ENCODE peak calls at places on chromosomes 1 and 21, in nine cellular contexts. One of them, this sample, is unnamed.
A peak's percentile ranks its signal among the peaks of the same experiment; 100 is the strongest.

GRCh38 chr21:29580886-29581285 is 282.2 kb downstream of the BACH1 start:
- DNase-seq in cardiac fibroblast: no peak
- DNase-seq in fibroblast of pulmonary artery: no peak
- DNase-seq in T-helper 1 cell: no peak
- DNase-seq in T-helper 17 cell: no peak
- DNase-seq in non-pigmented ciliary epithelial cell: no peak
- DNase-seq in stimulated activated CD8-positive, alpha-beta memory T cell treated with anti-CD3 and anti-CD28 coated beads, Interleukin-4, amount 100 ng/mL, for 24 hours: no peak
- DNase-seq in fibroblast of the aortic adventitia: no peak
- DNase-seq in Right ventricle myocardium superior: no peak
- DNase-seq in this sample: no peak

GRCh38 chr21:44547656-44548331 is 3.5 kb downstream of the KRTAP10-2 start:
- DNase-seq in fibroblast of the aortic adventitia: no peak
- DNase-seq in fibroblast of pulmonary artery: no peak
- DNase-seq in Right ventricle myocardium superior: no peak
- DNase-seq in T-helper 1 cell: peak; percentile 8
- DNase-seq in cardiac fibroblast: no peak
- DNase-seq in stimulated activated CD8-positive, alpha-beta memory T cell treated with anti-CD3 and anti-CD28 coated beads, Interleukin-4, amount 100 ng/mL, for 24 hours: peak; percentile 12
- DNase-seq in T-helper 17 cell: no peak
- DNase-seq in non-pigmented ciliary epithelial cell: no peak
- DNase-seq in this sample: no peak

GRCh38 chr21:44793269-44794030 is 8.2 kb downstream of the UBE2G2 start:
- DNase-seq in cardiac fibroblast: peak; percentile 68
- DNase-seq in fibroblast of the aortic adventitia: peak; percentile 72
- DNase-seq in Right ventricle myocardium superior: peak; percentile 71
- DNase-seq in T-helper 17 cell: peak; percentile 38
- DNase-seq in non-pigmented ciliary epithelial cell: no peak
- DNase-seq in stimulated activated CD8-positive, alpha-beta memory T cell treated with anti-CD3 and anti-CD28 coated beads, Interleukin-4, amount 100 ng/mL, for 24 hours: no peak
- DNase-seq in T-helper 1 cell: peak; percentile 49
- DNase-seq in fibroblast of pulmonary artery: peak; percentile 70
- DNase-seq in this sample: peak; percentile 46

GRCh38 chr21:42834730-42835191 is 44.6 kb downstream of the WDR4 start:
- DNase-seq in fibroblast of pulmonary artery: no peak
- DNase-seq in stimulated activated CD8-positive, alpha-beta memory T cell treated with anti-CD3 and anti-CD28 coated beads, Interleukin-4, amount 100 ng/mL, for 24 hours: no peak
- DNase-seq in cardiac fibroblast: no peak
- DNase-seq in Right ventricle myocardium superior: no peak
- DNase-seq in T-helper 17 cell: no peak
- DNase-seq in T-helper 1 cell: no peak
- DNase-seq in non-pigmented ciliary epithelial cell: no peak
- DNase-seq in fibroblast of the aortic adventitia: no peak
- DNase-seq in this sample: no peak

GRCh38 chr1:22710688-22711024 is at the start of gene EPHB2:
- DNase-seq in T-helper 1 cell: no peak
- DNase-seq in T-helper 17 cell: no peak
- DNase-seq in Right ventricle myocardium superior: peak; percentile 66
- DNase-seq in fibroblast of the aortic adventitia: peak; percentile 30
- DNase-seq in cardiac fibroblast: peak; percentile 11
- DNase-seq in stimulated activated CD8-positive, alpha-beta memory T cell treated with anti-CD3 and anti-CD28 coated beads, Interleukin-4, amount 100 ng/mL, for 24 hours: no peak
- DNase-seq in fibroblast of pulmonary artery: no peak
- DNase-seq in non-pigmented ciliary epithelial cell: no peak
- DNase-seq in this sample: peak; percentile 67

GRCh38 chr1:24110642-24111263 is 1.2 kb downstream of the MYOM3 start:
- DNase-seq in non-pigmented ciliary epithelial cell: no peak
- DNase-seq in fibroblast of pulmonary artery: no peak
- DNase-seq in T-helper 17 cell: no peak
- DNase-seq in cardiac fibroblast: no peak
- DNase-seq in Right ventricle myocardium superior: peak; percentile 90
- DNase-seq in T-helper 1 cell: no peak
- DNase-seq in stimulated activated CD8-positive, alpha-beta memory T cell treated with anti-CD3 and anti-CD28 coated beads, Interleukin-4, amount 100 ng/mL, for 24 hours: no peak
- DNase-seq in fibroblast of the aortic adventitia: no peak
- DNase-seq in this sample: no peak

GRCh38 chr1:45953934-45954333 is 150.5 kb downstream of the MAST2 start:
- DNase-seq in Right ventricle myocardium superior: no peak
- DNase-seq in non-pigmented ciliary epithelial cell: no peak
- DNase-seq in T-helper 17 cell: no peak
- DNase-seq in T-helper 1 cell: no peak
- DNase-seq in cardiac fibroblast: no peak
- DNase-seq in fibroblast of the aortic adventitia: peak; percentile 62
- DNase-seq in stimulated activated CD8-positive, alpha-beta memory T cell treated with anti-CD3 and anti-CD28 coated beads, Interleukin-4, amount 100 ng/mL, for 24 hours: no peak
- DNase-seq in fibroblast of pulmonary artery: no peak
- DNase-seq in this sample: no peak

GRCh38 chr1:23867953-23868847 is at the start of gene FUCA1:
- DNase-seq in cardiac fibroblast: peak; percentile 86
- DNase-seq in non-pigmented ciliary epithelial cell: peak; percentile 35
- DNase-seq in fibroblast of pulmonary artery: peak; percentile 86
- DNase-seq in fibroblast of the aortic adventitia: peak; percentile 81
- DNase-seq in Right ventricle myocardium superior: peak; percentile 96
- DNase-seq in stimulated activated CD8-positive, alpha-beta memory T cell treated with anti-CD3 and anti-CD28 coated beads, Interleukin-4, amount 100 ng/mL, for 24 hours: peak; percentile 92
- DNase-seq in T-helper 17 cell: peak; percentile 94
- DNase-seq in T-helper 1 cell: peak; percentile 96
- DNase-seq in this sample: peak; percentile 94

GRCh38 chr1:32868085-32868484 is 2.6 kb downstream of the FNDC5 start:
- DNase-seq in non-pigmented ciliary epithelial cell: no peak
- DNase-seq in Right ventricle myocardium superior: no peak
- DNase-seq in fibroblast of the aortic adventitia: no peak
- DNase-seq in cardiac fibroblast: no peak
- DNase-seq in T-helper 1 cell: no peak
- DNase-seq in stimulated activated CD8-positive, alpha-beta memory T cell treated with anti-CD3 and anti-CD28 coated beads, Interleukin-4, amount 100 ng/mL, for 24 hours: no peak
- DNase-seq in T-helper 17 cell: no peak
- DNase-seq in fibroblast of pulmonary artery: no peak
- DNase-seq in this sample: no peak

GRCh38 chr1:58779837-58780585 is 3.8 kb downstream of the JUN start:
- DNase-seq in stimulated activated CD8-positive, alpha-beta memory T cell treated with anti-CD3 and anti-CD28 coated beads, Interleukin-4, amount 100 ng/mL, for 24 hours: no peak
- DNase-seq in Right ventricle myocardium superior: no peak
- DNase-seq in fibroblast of pulmonary artery: peak; percentile 88
- DNase-seq in T-helper 1 cell: no peak
- DNase-seq in cardiac fibroblast: peak; percentile 83
- DNase-seq in T-helper 17 cell: no peak
- DNase-seq in fibroblast of the aortic adventitia: peak; percentile 70
- DNase-seq in non-pigmented ciliary epithelial cell: no peak
- DNase-seq in this sample: peak; percentile 50

GRCh38 chr1:201119206-201119814 is 7.1 kb upstream of the CACNA1S start:
- DNase-seq in Right ventricle myocardium superior: peak; percentile 45
- DNase-seq in cardiac fibroblast: peak; percentile 56
- DNase-seq in non-pigmented ciliary epithelial cell: no peak
- DNase-seq in stimulated activated CD8-positive, alpha-beta memory T cell treated with anti-CD3 and anti-CD28 coated beads, Interleukin-4, amount 100 ng/mL, for 24 hours: peak; percentile 27
- DNase-seq in fibroblast of the aortic adventitia: peak; percentile 19
- DNase-seq in T-helper 1 cell: peak; percentile 42
- DNase-seq in T-helper 17 cell: peak; percentile 43
- DNase-seq in fibroblast of pulmonary artery: peak; percentile 48
- DNase-seq in this sample: peak; percentile 43

This sample was measured in left colon.